ENCODE peak calls at places on chromosome 6, in ten cellular contexts. One of them, this sample, is unnamed.

GRCh38 chr6:52517502-52518278 is 59.2 kb downstream of the TRAM2 start:
- DNase-seq in A549: peak; percentile 91
- DNase-seq in left cardiac atrium: peak; percentile 91
- DNase-seq in GM13976: peak; percentile 78
- DNase-seq in activated effector memory CD4-positive, alpha-beta T cell treated with anti-CD3 and anti-CD28 coated beads, Interleukin-2, amount 50 U/mL, for 16 hours: no peak
- DNase-seq in activated T-cell treated with anti-CD3 and anti-CD28 coated beads for 48 hours: peak; percentile 40
- DNase-seq in Kasumi-1: peak; percentile 67
- DNase-seq in BJ: peak; percentile 81
- DNase-seq in endothelial cell of umbilical vein: peak; percentile 94
- DNase-seq in right cardiac atrium: peak; percentile 92
- DNase-seq in this sample: peak; percentile 47

GRCh38 chr6:164749126-164749758 is 560.2 kb downstream of the C6orf118 start:
- DNase-seq in A549: no peak
- DNase-seq in left cardiac atrium: peak; percentile 46
- DNase-seq in GM13976: no peak
- DNase-seq in activated effector memory CD4-positive, alpha-beta T cell treated with anti-CD3 and anti-CD28 coated beads, Interleukin-2, amount 50 U/mL, for 16 hours: no peak
- DNase-seq in activated T-cell treated with anti-CD3 and anti-CD28 coated beads for 48 hours: no peak
- DNase-seq in Kasumi-1: no peak
- DNase-seq in BJ: no peak
- DNase-seq in endothelial cell of umbilical vein: no peak
- DNase-seq in right cardiac atrium: peak; percentile 55
- DNase-seq in this sample: no peak

GRCh38 chr6:10800810-10801209 is 37.5 kb downstream of the MAK start:
- DNase-seq in A549: peak; percentile 47
- DNase-seq in left cardiac atrium: no peak
- DNase-seq in GM13976: no peak
- DNase-seq in activated effector memory CD4-positive, alpha-beta T cell treated with anti-CD3 and anti-CD28 coated beads, Interleukin-2, amount 50 U/mL, for 16 hours: no peak
- DNase-seq in activated T-cell treated with anti-CD3 and anti-CD28 coated beads for 48 hours: no peak
- DNase-seq in Kasumi-1: no peak
- DNase-seq in BJ: no peak
- DNase-seq in endothelial cell of umbilical vein: peak; percentile 34
- DNase-seq in right cardiac atrium: no peak
- DNase-seq in this sample: peak; percentile 12

GRCh38 chr6:28489366-28490190 is 26.0 kb downstream of the GPX6 start:
- DNase-seq in A549: peak; percentile 73
- DNase-seq in left cardiac atrium: peak; percentile 64
- DNase-seq in GM13976: peak; percentile 80
- DNase-seq in activated effector memory CD4-positive, alpha-beta T cell treated with anti-CD3 and anti-CD28 coated beads, Interleukin-2, amount 50 U/mL, for 16 hours: peak; percentile 65
- DNase-seq in activated T-cell treated with anti-CD3 and anti-CD28 coated beads for 48 hours: peak; percentile 43
- DNase-seq in Kasumi-1: peak; percentile 88
- DNase-seq in BJ: no peak
- DNase-seq in endothelial cell of umbilical vein: peak; percentile 58
- DNase-seq in right cardiac atrium: peak; percentile 80
- DNase-seq in this sample: no peak

GRCh38 chr6:100116409-100117194 is 122.6 kb upstream of the MCHR2 start:
- DNase-seq in A549: peak; percentile 23
- DNase-seq in left cardiac atrium: no peak
- DNase-seq in GM13976: peak; percentile 32
- DNase-seq in activated effector memory CD4-positive, alpha-beta T cell treated with anti-CD3 and anti-CD28 coated beads, Interleukin-2, amount 50 U/mL, for 16 hours: no peak
- DNase-seq in activated T-cell treated with anti-CD3 and anti-CD28 coated beads for 48 hours: peak; percentile 6
- DNase-seq in Kasumi-1: peak; percentile 74
- DNase-seq in BJ: peak; percentile 57
- DNase-seq in endothelial cell of umbilical vein: peak; percentile 82
- DNase-seq in right cardiac atrium: no peak
- DNase-seq in this sample: peak; percentile 57

GRCh38 chr6:63677282-63677681 is 41.7 kb downstream of the PHF3 start:
- DNase-seq in A549: no peak
- DNase-seq in left cardiac atrium: no peak
- DNase-seq in GM13976: no peak
- DNase-seq in activated effector memory CD4-positive, alpha-beta T cell treated with anti-CD3 and anti-CD28 coated beads, Interleukin-2, amount 50 U/mL, for 16 hours: no peak
- DNase-seq in activated T-cell treated with anti-CD3 and anti-CD28 coated beads for 48 hours: no peak
- DNase-seq in Kasumi-1: no peak
- DNase-seq in BJ: no peak
- DNase-seq in endothelial cell of umbilical vein: no peak
- DNase-seq in right cardiac atrium: no peak
- DNase-seq in this sample: no peak

GRCh38 chr6:34005845-34006644 is 139.8 kb downstream of the GRM4 start:
- DNase-seq in A549: no peak
- DNase-seq in left cardiac atrium: no peak
- DNase-seq in GM13976: no peak
- DNase-seq in activated effector memory CD4-positive, alpha-beta T cell treated with anti-CD3 and anti-CD28 coated beads, Interleukin-2, amount 50 U/mL, for 16 hours: no peak
- DNase-seq in activated T-cell treated with anti-CD3 and anti-CD28 coated beads for 48 hours: no peak
- DNase-seq in Kasumi-1: no peak
- DNase-seq in BJ: no peak
- DNase-seq in endothelial cell of umbilical vein: no peak
- DNase-seq in right cardiac atrium: no peak
- DNase-seq in this sample: no peak

GRCh38 chr6:96923400-96923799 is 1.1 kb upstream of the KLHL32 start:
- DNase-seq in A549: no peak
- DNase-seq in left cardiac atrium: no peak
- DNase-seq in GM13976: no peak
- DNase-seq in activated effector memory CD4-positive, alpha-beta T cell treated with anti-CD3 and anti-CD28 coated beads, Interleukin-2, amount 50 U/mL, for 16 hours: no peak
- DNase-seq in activated T-cell treated with anti-CD3 and anti-CD28 coated beads for 48 hours: no peak
- DNase-seq in Kasumi-1: no peak
- DNase-seq in BJ: no peak
- DNase-seq in endothelial cell of umbilical vein: no peak
- DNase-seq in right cardiac atrium: no peak
- DNase-seq in this sample: no peak

GRCh38 chr6:91276315-91276714 is 689.4 kb upstream of the MAP3K7 start:
- DNase-seq in A549: no peak
- DNase-seq in left cardiac atrium: no peak
- DNase-seq in GM13976: no peak
- DNase-seq in activated effector memory CD4-positive, alpha-beta T cell treated with anti-CD3 and anti-CD28 coated beads, Interleukin-2, amount 50 U/mL, for 16 hours: no peak
- DNase-seq in activated T-cell treated with anti-CD3 and anti-CD28 coated beads for 48 hours: no peak
- DNase-seq in Kasumi-1: peak; percentile 73
- DNase-seq in BJ: no peak
- DNase-seq in endothelial cell of umbilical vein: no peak
- DNase-seq in right cardiac atrium: no peak
- DNase-seq in this sample: no peak

GRCh38 chr6:159083146-159083545 is 38.4 kb upstream of the TAGAP start:
- DNase-seq in A549: no peak
- DNase-seq in left cardiac atrium: no peak
- DNase-seq in GM13976: no peak
- DNase-seq in activated effector memory CD4-positive, alpha-beta T cell treated with anti-CD3 and anti-CD28 coated beads, Interleukin-2, amount 50 U/mL, for 16 hours: no peak
- DNase-seq in activated T-cell treated with anti-CD3 and anti-CD28 coated beads for 48 hours: no peak
- DNase-seq in Kasumi-1: no peak
- DNase-seq in BJ: no peak
- DNase-seq in endothelial cell of umbilical vein: no peak
- DNase-seq in right cardiac atrium: no peak
- DNase-seq in this sample: no peak

GRCh38 chr6:107594736-107595135 is 104.8 kb downstream of the SOBP start:
- DNase-seq in A549: no peak
- DNase-seq in left cardiac atrium: no peak
- DNase-seq in GM13976: no peak
- DNase-seq in activated effector memory CD4-positive, alpha-beta T cell treated with anti-CD3 and anti-CD28 coated beads, Interleukin-2, amount 50 U/mL, for 16 hours: no peak
- DNase-seq in activated T-cell treated with anti-CD3 and anti-CD28 coated beads for 48 hours: no peak
- DNase-seq in Kasumi-1: no peak
- DNase-seq in BJ: no peak
- DNase-seq in endothelial cell of umbilical vein: no peak
- DNase-seq in right cardiac atrium: peak; percentile 70
- DNase-seq in this sample: no peak

GRCh38 chr6:144262470-144263369 is 22.4 kb upstream of the UTRN start:
- DNase-seq in A549: no peak
- DNase-seq in left cardiac atrium: no peak
- DNase-seq in GM13976: no peak
- DNase-seq in activated effector memory CD4-positive, alpha-beta T cell treated with anti-CD3 and anti-CD28 coated beads, Interleukin-2, amount 50 U/mL, for 16 hours: peak; percentile 66
- DNase-seq in activated T-cell treated with anti-CD3 and anti-CD28 coated beads for 48 hours: no peak
- DNase-seq in Kasumi-1: no peak
- DNase-seq in BJ: no peak
- DNase-seq in endothelial cell of umbilical vein: no peak
- DNase-seq in right cardiac atrium: no peak
- DNase-seq in this sample: no peak

GRCh38 chr6:126040826-126041225 is 54.5 kb downstream of the TRMT11 start:
- DNase-seq in A549: peak; percentile 53
- DNase-seq in left cardiac atrium: peak; percentile 40
- DNase-seq in GM13976: no peak
- DNase-seq in activated effector memory CD4-positive, alpha-beta T cell treated with anti-CD3 and anti-CD28 coated beads, Interleukin-2, amount 50 U/mL, for 16 hours: no peak
- DNase-seq in activated T-cell treated with anti-CD3 and anti-CD28 coated beads for 48 hours: no peak
- DNase-seq in Kasumi-1: peak; percentile 82
- DNase-seq in BJ: peak; percentile 35
- DNase-seq in endothelial cell of umbilical vein: peak; percentile 80
- DNase-seq in right cardiac atrium: no peak
- DNase-seq in this sample: no peak

GRCh38 chr6:161598896-161599295 is 325.0 kb upstream of the AGPAT4 start:
- DNase-seq in A549: no peak
- DNase-seq in left cardiac atrium: no peak
- DNase-seq in GM13976: no peak
- DNase-seq in activated effector memory CD4-positive, alpha-beta T cell treated with anti-CD3 and anti-CD28 coated beads, Interleukin-2, amount 50 U/mL, for 16 hours: no peak
- DNase-seq in activated T-cell treated with anti-CD3 and anti-CD28 coated beads for 48 hours: no peak
- DNase-seq in Kasumi-1: no peak
- DNase-seq in BJ: no peak
- DNase-seq in endothelial cell of umbilical vein: no peak
- DNase-seq in right cardiac atrium: no peak
- DNase-seq in this sample: no peak

GRCh38 chr6:40903456-40903855 is 135.6 kb downstream of the UNC5CL start:
- DNase-seq in A549: no peak
- DNase-seq in left cardiac atrium: no peak
- DNase-seq in GM13976: no peak
- DNase-seq in activated effector memory CD4-positive, alpha-beta T cell treated with anti-CD3 and anti-CD28 coated beads, Interleukin-2, amount 50 U/mL, for 16 hours: no peak
- DNase-seq in activated T-cell treated with anti-CD3 and anti-CD28 coated beads for 48 hours: no peak
- DNase-seq in Kasumi-1: no peak
- DNase-seq in BJ: no peak
- DNase-seq in endothelial cell of umbilical vein: no peak
- DNase-seq in right cardiac atrium: no peak
- DNase-seq in this sample: no peak

GRCh38 chr6:170206317-170206621 is 84.6 kb downstream of the DLL1 start:
- DNase-seq in A549: no peak
- DNase-seq in left cardiac atrium: no peak
- DNase-seq in GM13976: no peak
- DNase-seq in activated effector memory CD4-positive, alpha-beta T cell treated with anti-CD3 and anti-CD28 coated beads, Interleukin-2, amount 50 U/mL, for 16 hours: no peak
- DNase-seq in activated T-cell treated with anti-CD3 and anti-CD28 coated beads for 48 hours: no peak
- DNase-seq in Kasumi-1: no peak
- DNase-seq in BJ: no peak
- DNase-seq in endothelial cell of umbilical vein: no peak
- DNase-seq in right cardiac atrium: no peak
- DNase-seq in this sample: no peak

GRCh38 chr6:136163260-136163659 is 86.9 kb downstream of the MTFR2 start:
- DNase-seq in A549: no peak
- DNase-seq in left cardiac atrium: no peak
- DNase-seq in GM13976: no peak
- DNase-seq in activated effector memory CD4-positive, alpha-beta T cell treated with anti-CD3 and anti-CD28 coated beads, Interleukin-2, amount 50 U/mL, for 16 hours: no peak
- DNase-seq in activated T-cell treated with anti-CD3 and anti-CD28 coated beads for 48 hours: no peak
- DNase-seq in Kasumi-1: no peak
- DNase-seq in BJ: no peak
- DNase-seq in endothelial cell of umbilical vein: no peak
- DNase-seq in right cardiac atrium: no peak
- DNase-seq in this sample: no peak

GRCh38 chr6:36289281-36290018 is 19.6 kb downstream of the PNPLA1 start:
- DNase-seq in A549: no peak
- DNase-seq in left cardiac atrium: no peak
- DNase-seq in GM13976: no peak
- DNase-seq in activated effector memory CD4-positive, alpha-beta T cell treated with anti-CD3 and anti-CD28 coated beads, Interleukin-2, amount 50 U/mL, for 16 hours: no peak
- DNase-seq in activated T-cell treated with anti-CD3 and anti-CD28 coated beads for 48 hours: no peak
- DNase-seq in Kasumi-1: no peak
- DNase-seq in BJ: no peak
- DNase-seq in endothelial cell of umbilical vein: no peak
- DNase-seq in right cardiac atrium: no peak
- DNase-seq in this sample: peak; percentile 44

GRCh38 chr6:117344444-117345291 is 79.3 kb downstream of the VGLL2 start:
- DNase-seq in A549: no peak
- DNase-seq in left cardiac atrium: no peak
- DNase-seq in GM13976: no peak
- DNase-seq in activated effector memory CD4-positive, alpha-beta T cell treated with anti-CD3 and anti-CD28 coated beads, Interleukin-2, amount 50 U/mL, for 16 hours: no peak
- DNase-seq in activated T-cell treated with anti-CD3 and anti-CD28 coated beads for 48 hours: no peak
- DNase-seq in Kasumi-1: no peak
- DNase-seq in BJ: no peak
- DNase-seq in endothelial cell of umbilical vein: no peak
- DNase-seq in right cardiac atrium: no peak
- DNase-seq in this sample: no peak

GRCh38 chr6:3334579-3334978 is 75.8 kb downstream of the PSMG4 start:
- DNase-seq in A549: no peak
- DNase-seq in left cardiac atrium: peak; percentile 57
- DNase-seq in GM13976: no peak
- DNase-seq in activated effector memory CD4-positive, alpha-beta T cell treated with anti-CD3 and anti-CD28 coated beads, Interleukin-2, amount 50 U/mL, for 16 hours: no peak
- DNase-seq in activated T-cell treated with anti-CD3 and anti-CD28 coated beads for 48 hours: no peak
- DNase-seq in Kasumi-1: no peak
- DNase-seq in BJ: no peak
- DNase-seq in endothelial cell of umbilical vein: peak; percentile 56
- DNase-seq in right cardiac atrium: no peak
- DNase-seq in this sample: no peak

GRCh38 chr6:158707120-158707519 is 57.3 kb downstream of the SYTL3 start:
- DNase-seq in A549: peak; percentile 26
- DNase-seq in left cardiac atrium: peak; percentile 54
- DNase-seq in GM13976: no peak
- DNase-seq in activated effector memory CD4-positive, alpha-beta T cell treated with anti-CD3 and anti-CD28 coated beads, Interleukin-2, amount 50 U/mL, for 16 hours: no peak
- DNase-seq in activated T-cell treated with anti-CD3 and anti-CD28 coated beads for 48 hours: no peak
- DNase-seq in Kasumi-1: no peak
- DNase-seq in BJ: no peak
- DNase-seq in endothelial cell of umbilical vein: peak; percentile 59
- DNase-seq in right cardiac atrium: no peak
- DNase-seq in this sample: peak; percentile 84

GRCh38 chr6:41445268-41445667 is 100.9 kb upstream of the FOXP4 start:
- DNase-seq in A549: no peak
- DNase-seq in left cardiac atrium: no peak
- DNase-seq in GM13976: no peak
- DNase-seq in activated effector memory CD4-positive, alpha-beta T cell treated with anti-CD3 and anti-CD28 coated beads, Interleukin-2, amount 50 U/mL, for 16 hours: no peak
- DNase-seq in activated T-cell treated with anti-CD3 and anti-CD28 coated beads for 48 hours: no peak
- DNase-seq in Kasumi-1: no peak
- DNase-seq in BJ: no peak
- DNase-seq in endothelial cell of umbilical vein: no peak
- DNase-seq in right cardiac atrium: no peak
- DNase-seq in this sample: no peak

GRCh38 chr6:44056392-44057237 is 70.6 kb downstream of the MRPL14 start:
- DNase-seq in A549: no peak
- DNase-seq in left cardiac atrium: peak; percentile 88
- DNase-seq in GM13976: no peak
- DNase-seq in activated effector memory CD4-positive, alpha-beta T cell treated with anti-CD3 and anti-CD28 coated beads, Interleukin-2, amount 50 U/mL, for 16 hours: no peak
- DNase-seq in activated T-cell treated with anti-CD3 and anti-CD28 coated beads for 48 hours: no peak
- DNase-seq in Kasumi-1: no peak
- DNase-seq in BJ: no peak
- DNase-seq in endothelial cell of umbilical vein: peak; percentile 63
- DNase-seq in right cardiac atrium: peak; percentile 94
- DNase-seq in this sample: no peak

GRCh38 chr6:51472745-51473483 is 614.5 kb downstream of the PKHD1 start:
- DNase-seq in A549: no peak
- DNase-seq in left cardiac atrium: no peak
- DNase-seq in GM13976: no peak
- DNase-seq in activated effector memory CD4-positive, alpha-beta T cell treated with anti-CD3 and anti-CD28 coated beads, Interleukin-2, amount 50 U/mL, for 16 hours: no peak
- DNase-seq in activated T-cell treated with anti-CD3 and anti-CD28 coated beads for 48 hours: no peak
- DNase-seq in Kasumi-1: no peak
- DNase-seq in BJ: no peak
- DNase-seq in endothelial cell of umbilical vein: no peak
- DNase-seq in right cardiac atrium: no peak
- DNase-seq in this sample: peak; percentile 36

GRCh38 chr6:154249499-154250298 is 106.9 kb downstream of the IPCEF1 start:
- DNase-seq in A549: no peak
- DNase-seq in left cardiac atrium: no peak
- DNase-seq in GM13976: peak; percentile 35
- DNase-seq in activated effector memory CD4-positive, alpha-beta T cell treated with anti-CD3 and anti-CD28 coated beads, Interleukin-2, amount 50 U/mL, for 16 hours: peak; percentile 78
- DNase-seq in activated T-cell treated with anti-CD3 and anti-CD28 coated beads for 48 hours: no peak
- DNase-seq in Kasumi-1: no peak
- DNase-seq in BJ: no peak
- DNase-seq in endothelial cell of umbilical vein: no peak
- DNase-seq in right cardiac atrium: no peak
- DNase-seq in this sample: no peak

GRCh38 chr6:45983041-45983440 is 32.6 kb downstream of the CLIC5 start:
- DNase-seq in A549: no peak
- DNase-seq in left cardiac atrium: no peak
- DNase-seq in GM13976: no peak
- DNase-seq in activated effector memory CD4-positive, alpha-beta T cell treated with anti-CD3 and anti-CD28 coated beads, Interleukin-2, amount 50 U/mL, for 16 hours: no peak
- DNase-seq in activated T-cell treated with anti-CD3 and anti-CD28 coated beads for 48 hours: no peak
- DNase-seq in Kasumi-1: no peak
- DNase-seq in BJ: no peak
- DNase-seq in endothelial cell of umbilical vein: no peak
- DNase-seq in right cardiac atrium: no peak
- DNase-seq in this sample: no peak

GRCh38 chr6:36643967-36644366 is 34.5 kb upstream of the CDKN1A start:
- DNase-seq in A549: no peak
- DNase-seq in left cardiac atrium: no peak
- DNase-seq in GM13976: no peak
- DNase-seq in activated effector memory CD4-positive, alpha-beta T cell treated with anti-CD3 and anti-CD28 coated beads, Interleukin-2, amount 50 U/mL, for 16 hours: no peak
- DNase-seq in activated T-cell treated with anti-CD3 and anti-CD28 coated beads for 48 hours: no peak
- DNase-seq in Kasumi-1: no peak
- DNase-seq in BJ: no peak
- DNase-seq in endothelial cell of umbilical vein: no peak
- DNase-seq in right cardiac atrium: no peak
- DNase-seq in this sample: no peak

GRCh38 chr6:136719280-136720044 is 72.8 kb downstream of the MAP3K5 start:
- DNase-seq in A549: no peak
- DNase-seq in left cardiac atrium: no peak
- DNase-seq in GM13976: no peak
- DNase-seq in activated effector memory CD4-positive, alpha-beta T cell treated with anti-CD3 and anti-CD28 coated beads, Interleukin-2, amount 50 U/mL, for 16 hours: no peak
- DNase-seq in activated T-cell treated with anti-CD3 and anti-CD28 coated beads for 48 hours: no peak
- DNase-seq in Kasumi-1: no peak
- DNase-seq in BJ: no peak
- DNase-seq in endothelial cell of umbilical vein: no peak
- DNase-seq in right cardiac atrium: no peak
- DNase-seq in this sample: no peak

This sample was measured in Caco-2.